ENCODE peak calls at places on chromosomes 3 and 15, in five cellular contexts. S is breast epithelium, P is hepatic stellate cell, C is HuH-7, J is GM23248. V is an unnamed sample.

GRCh38 chr3:134965849-134966248 is 170.8 kb downstream of the EPHB1 start:
- DNase-seq in J (no peak), S (no peak), P (no peak), C (no peak), V (no peak)

GRCh38 chr15:65646486-65646885 is 24.7 kb downstream of the SLC24A1 start:
- DNase-seq in C (no peak), S (no peak), J (no peak), P (peak), V (peak)

GRCh38 chr3:177835008-177835407 is 637.7 kb upstream of the TBL1XR1 start:
- DNase-seq in C (no peak), J (peak), S (no peak), P (peak), V (peak)

GRCh38 chr15:50131617-50132016 is 12.6 kb upstream of the ATP8B4 start:
- DNase-seq in P (no peak), S (no peak), C (no peak), J (no peak), V (no peak)

GRCh38 chr3:162130582-162130981 is 634.0 kb downstream of the OTOL1 start:
- DNase-seq in S (no peak), J (no peak), C (no peak), P (no peak), V (no peak)

GRCh38 chr15:29021901-29022300 is 136.1 kb downstream of the APBA2 start:
- DNase-seq in S (no peak), C (no peak), P (peak), J (peak), V (no peak)

GRCh38 chr3:113179235-113179829 is 32.0 kb upstream of the BOC start:
- DNase-seq in S (no peak), C (no peak), J (no peak), P (no peak), V (no peak)

GRCh38 chr3:38582941-38583645 is 66.4 kb downstream of the SCN5A start:
- DNase-seq in P (no peak), C (no peak), S (no peak), J (no peak), V (no peak)

GRCh38 chr3:133424937-133425869 is 25.3 kb downstream of the BFSP2 start:
- DNase-seq in C (no peak), J (no peak), P (no peak), S (no peak), V (peak)

GRCh38 chr3:17645074-17645698 is 97.2 kb downstream of the TBC1D5 start:
- DNase-seq in P (peak), C (peak), J (peak), S (no peak), V (peak)

GRCh38 chr3:155387571-155387970 is 94.1 kb upstream of the STRIT1 start:
- DNase-seq in S (no peak), P (no peak), J (no peak), C (no peak), V (peak)

GRCh38 chr3:145519598-145520078 is 641.3 kb downstream of the PLOD2 start:
- DNase-seq in P (no peak), S (no peak), C (no peak), J (no peak), V (no peak)

V was measured in HT1080.